ENCODE peak calls at places on chromosomes 11 and 22, in seven cellular contexts. M is NCI-H510A treated with DMSO at 0.1 percent for 48 hours, T is uterus, V is neural crest cell, A is GM04504, Q is iris pigment epithelial cell, Z is GDM1. L is an unnamed sample.

GRCh38 chr11:70568504-70569172 is 170.3 kb downstream of the CTTN start:
- DNase-seq in T (no peak), Z (no peak), M (no peak), A (no peak), V (peak), Q (peak), L (peak)

GRCh38 chr11:116543099-116543498 is 229.7 kb downstream of the BUD13 start:
- DNase-seq in A (no peak), M (no peak), V (no peak), Z (no peak), Q (no peak), T (no peak), L (no peak)

GRCh38 chr11:30451642-30452041 is 128.7 kb downstream of the ARL14EP start:
- DNase-seq in Z (no peak), A (no peak), T (no peak), M (no peak), Q (no peak), V (no peak), L (no peak)

GRCh38 chr22:31749636-31750364 is at the start of gene PRR14L:
- DNase-seq in Z (peak), A (peak), Q (peak), V (peak), T (peak), M (peak), L (peak)

GRCh38 chr11:64593156-64594105 is 2.4 kb downstream of the SLC22A12 start:
- DNase-seq in T (no peak), M (no peak), Q (no peak), V (no peak), A (no peak), Z (no peak), L (no peak)

GRCh38 chr11:11057472-11057854 is 199.6 kb upstream of the ZBED5 start:
- DNase-seq in Z (no peak), M (no peak), A (no peak), V (no peak), Q (no peak), T (no peak), L (no peak)

GRCh38 chr11:97883086-97883485 is 1137.7 kb upstream of the CNTN5 start:
- DNase-seq in M (no peak), Q (no peak), T (no peak), V (no peak), Z (no peak), A (no peak), L (no peak)

GRCh38 chr22:21446827-21447690 is 20.1 kb upstream of the TMEM191C start:
- DNase-seq in T (peak), A (no peak), V (peak), Q (no peak), Z (no peak), M (no peak), L (no peak)

GRCh38 chr11:13963169-13963948 is 836 bp downstream of the SPON1 start:
- DNase-seq in Z (no peak), T (peak), Q (no peak), M (no peak), A (no peak), V (peak), L (no peak)

GRCh38 chr11:3341298-3341697 is 37.6 kb downstream of the ZNF195 start:
- DNase-seq in M (no peak), V (peak), A (peak), Q (peak), Z (peak), T (no peak), L (peak)

GRCh38 chr11:61613051-61613450 is 32.2 kb upstream of the SYT7 start:
- DNase-seq in T (no peak), Q (no peak), M (no peak), Z (no peak), V (no peak), A (no peak), L (peak)

GRCh38 chr11:34721646-34722045 is 100.8 kb downstream of the EHF start:
- DNase-seq in Z (no peak), T (no peak), M (no peak), V (no peak), A (no peak), Q (peak), L (no peak)

GRCh38 chr22:38824587-38824986 is 19.2 kb downstream of the NPTXR start:
- DNase-seq in V (peak), M (no peak), A (peak), Z (peak), Q (peak), T (no peak), L (peak)

GRCh38 chr22:23315341-23315917 is 135.1 kb downstream of the BCR start:
- DNase-seq in M (peak), A (peak), T (peak), Z (peak), Q (peak), V (peak), L (peak)

GRCh38 chr11:74840486-74840885 is 91.8 kb downstream of the RNF169 start:
- DNase-seq in A (no peak), M (no peak), T (no peak), Z (no peak), Q (no peak), V (no peak), L (no peak)

GRCh38 chr22:39453765-39454378 is 2.9 kb upstream of the MGAT3 start:
- DNase-seq in A (no peak), Q (no peak), Z (no peak), T (no peak), M (no peak), V (no peak), L (no peak)

GRCh38 chr11:46438211-46438610 is 46.6 kb upstream of the CHRM4 start:
- DNase-seq in A (no peak), M (no peak), T (no peak), Z (no peak), V (no peak), Q (no peak), L (no peak)

GRCh38 chr11:77129841-77130756 is 2.1 kb downstream of the MYO7A start:
- DNase-seq in T (no peak), A (no peak), V (no peak), M (no peak), Z (no peak), Q (no peak), L (no peak)

GRCh38 chr11:108732395-108732794 is 67.5 kb downstream of the DDX10 start:
- DNase-seq in T (no peak), Q (no peak), Z (no peak), V (no peak), A (no peak), M (peak), L (peak)

GRCh38 chr11:116833491-116833815 is 3.7 kb downstream of the APOC3 start:
- DNase-seq in Q (no peak), V (no peak), T (no peak), Z (no peak), A (no peak), M (no peak), L (no peak)

L was measured in T47D.